ENCODE peak calls at places on chromosome 11, in four cellular contexts. One of them, this sample, is unnamed.

GRCh38 chr11:107785401-107785800 is 73.2 kb downstream of the SLC35F2 start:
- DNase-seq in upper lobe of left lung: no peak
- DNase-seq in fibroblast of mammary gland: peak
- DNase-seq in tibial nerve: no peak
- DNase-seq in this sample: no peak

GRCh38 chr11:24679686-24680318 is 182.9 kb downstream of the LUZP2 start:
- DNase-seq in upper lobe of left lung: no peak
- DNase-seq in fibroblast of mammary gland: no peak
- DNase-seq in tibial nerve: no peak
- DNase-seq in this sample: no peak

GRCh38 chr11:62195945-62196344 is 5.9 kb downstream of the SCGB1D1 start:
- DNase-seq in upper lobe of left lung: no peak
- DNase-seq in fibroblast of mammary gland: no peak
- DNase-seq in tibial nerve: no peak
- DNase-seq in this sample: no peak

GRCh38 chr11:27211370-27212127 is 151.5 kb downstream of the CCDC34 start:
- DNase-seq in upper lobe of left lung: no peak
- DNase-seq in fibroblast of mammary gland: no peak
- DNase-seq in tibial nerve: no peak
- DNase-seq in this sample: no peak

GRCh38 chr11:1152316-1153104 is 5.2 kb upstream of the MUC5AC start:
- DNase-seq in upper lobe of left lung: peak
- DNase-seq in fibroblast of mammary gland: no peak
- DNase-seq in tibial nerve: no peak
- DNase-seq in this sample: no peak

GRCh38 chr11:119710417-119710816 is 18.6 kb downstream of the NECTIN1 start:
- DNase-seq in upper lobe of left lung: no peak
- DNase-seq in fibroblast of mammary gland: no peak
- DNase-seq in tibial nerve: no peak
- DNase-seq in this sample: no peak

GRCh38 chr11:125625594-125626380 is 824 bp downstream of the CHEK1 start:
- DNase-seq in upper lobe of left lung: peak
- DNase-seq in fibroblast of mammary gland: peak
- DNase-seq in tibial nerve: peak
- DNase-seq in this sample: peak

GRCh38 chr11:110305169-110306018 is 9.0 kb upstream of the RDX start:
- DNase-seq in upper lobe of left lung: no peak
- DNase-seq in fibroblast of mammary gland: no peak
- DNase-seq in tibial nerve: no peak
- DNase-seq in this sample: no peak

GRCh38 chr11:9990221-9990973 is 303.6 kb downstream of the SBF2 start:
- DNase-seq in upper lobe of left lung: no peak
- DNase-seq in fibroblast of mammary gland: peak
- DNase-seq in tibial nerve: no peak
- DNase-seq in this sample: no peak

DNA sequence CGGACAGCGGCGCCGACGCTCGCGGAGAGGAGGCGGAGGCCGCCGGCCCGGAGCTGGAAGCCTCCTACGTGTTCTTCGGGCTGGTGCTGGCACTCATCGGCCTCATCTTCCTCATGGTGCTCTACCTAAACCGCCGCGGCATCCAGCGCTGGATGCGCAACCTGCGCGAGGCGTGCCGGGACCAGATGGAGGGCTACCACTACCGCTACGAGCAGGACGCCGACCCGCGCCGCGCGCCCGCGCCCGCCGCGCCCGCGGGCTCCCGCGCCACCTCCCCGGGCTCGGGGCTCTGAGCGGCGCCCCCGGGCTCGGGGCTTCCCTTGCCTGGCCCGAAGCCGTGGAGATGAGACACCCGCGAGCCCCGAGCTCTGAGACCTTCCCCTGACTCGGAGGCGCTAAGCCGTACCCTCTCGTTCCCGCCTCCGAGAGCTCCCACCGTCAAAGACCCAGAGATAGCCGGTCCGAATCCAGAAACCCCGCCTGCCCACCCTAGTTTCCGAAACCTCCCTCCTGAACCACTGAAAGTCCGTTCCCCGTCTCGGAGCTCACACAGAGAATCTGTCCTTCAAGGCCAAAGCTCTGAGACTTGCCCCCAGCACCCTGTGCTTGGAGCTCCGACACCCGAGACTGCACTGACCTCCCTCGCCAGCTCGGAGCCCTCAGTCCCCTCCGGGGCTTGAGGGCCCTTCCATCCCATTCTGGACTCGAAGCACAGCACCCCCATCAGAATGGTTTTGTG is 1.5 kb downstream of the TPBGL start:
- DNase-seq in upper lobe of left lung: peak
- DNase-seq in fibroblast of mammary gland: no peak
- DNase-seq in tibial nerve: no peak
- DNase-seq in this sample: no peak
- H3K4me3 ChIP-seq in upper lobe of left lung: peak
- H3K4me3 ChIP-seq in fibroblast of mammary gland: peak
- H3K4me3 ChIP-seq in tibial nerve: peak
- H3K4me3 ChIP-seq in this sample: peak

GRCh38 chr11:8307601-8308000 is 43.9 kb upstream of the LMO1 start:
- DNase-seq in upper lobe of left lung: peak
- DNase-seq in fibroblast of mammary gland: no peak
- DNase-seq in tibial nerve: no peak
- DNase-seq in this sample: no peak

GRCh38 chr11:8309311-8309710 is 45.6 kb upstream of the LMO1 start:
- DNase-seq in upper lobe of left lung: no peak
- DNase-seq in fibroblast of mammary gland: no peak
- DNase-seq in tibial nerve: no peak
- DNase-seq in this sample: no peak

GRCh38 chr11:8310743-8311298 is 47.1 kb upstream of the LMO1 start:
- DNase-seq in upper lobe of left lung: no peak
- DNase-seq in fibroblast of mammary gland: no peak
- DNase-seq in tibial nerve: no peak
- DNase-seq in this sample: no peak

GRCh38 chr11:8311366-8311765 is 47.7 kb upstream of the LMO1 start:
- DNase-seq in upper lobe of left lung: no peak
- DNase-seq in fibroblast of mammary gland: no peak
- DNase-seq in tibial nerve: no peak
- DNase-seq in this sample: no peak

DNA sequence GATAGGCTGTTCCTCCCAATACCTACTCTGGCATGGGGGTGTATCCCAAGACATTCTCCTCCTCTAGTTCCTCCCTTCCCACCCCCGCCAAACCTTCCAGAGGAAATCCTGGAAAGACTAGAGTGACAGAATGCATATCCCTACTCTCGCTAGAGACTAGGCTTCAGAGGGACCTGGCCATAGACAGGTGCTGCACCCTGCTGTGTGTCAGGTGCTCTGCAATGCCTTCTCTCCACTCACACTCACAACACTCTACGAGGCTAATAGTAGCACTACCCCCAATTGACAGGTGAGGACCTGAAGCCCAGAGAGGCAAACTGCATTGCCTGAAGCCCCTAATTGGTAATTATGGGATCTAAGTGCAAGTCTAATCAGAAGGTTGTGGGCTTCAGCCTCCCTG is 46.2 kb upstream of the LMO1 start:
- DNase-seq in upper lobe of left lung: no peak
- DNase-seq in fibroblast of mammary gland: no peak
- DNase-seq in tibial nerve: no peak
- DNase-seq in this sample: no peak
- TF ChIP-seq CTCF in upper lobe of left lung: no peak
- TF ChIP-seq CTCF in fibroblast of mammary gland: no peak
- TF ChIP-seq CTCF in tibial nerve: no peak
- TF ChIP-seq CTCF in this sample: no peak

GRCh38 chr11:65215441-65216076 is 33.8 kb downstream of the CAPN1 start:
- DNase-seq in upper lobe of left lung: peak
- DNase-seq in fibroblast of mammary gland: peak
- DNase-seq in tibial nerve: no peak
- DNase-seq in this sample: no peak

GRCh38 chr11:65216830-65217229 is 35.1 kb downstream of the CAPN1 start:
- DNase-seq in upper lobe of left lung: no peak
- DNase-seq in fibroblast of mammary gland: no peak
- DNase-seq in tibial nerve: no peak
- DNase-seq in this sample: no peak

GRCh38 chr11:65213322-65214211 is 31.8 kb downstream of the CAPN1 start:
- DNase-seq in upper lobe of left lung: peak
- DNase-seq in fibroblast of mammary gland: no peak
- DNase-seq in tibial nerve: no peak
- DNase-seq in this sample: no peak

GRCh38 chr11:65212226-65212801 is 30.6 kb downstream of the CAPN1 start:
- DNase-seq in upper lobe of left lung: no peak
- DNase-seq in fibroblast of mammary gland: no peak
- DNase-seq in tibial nerve: no peak
- DNase-seq in this sample: no peak

DNA sequence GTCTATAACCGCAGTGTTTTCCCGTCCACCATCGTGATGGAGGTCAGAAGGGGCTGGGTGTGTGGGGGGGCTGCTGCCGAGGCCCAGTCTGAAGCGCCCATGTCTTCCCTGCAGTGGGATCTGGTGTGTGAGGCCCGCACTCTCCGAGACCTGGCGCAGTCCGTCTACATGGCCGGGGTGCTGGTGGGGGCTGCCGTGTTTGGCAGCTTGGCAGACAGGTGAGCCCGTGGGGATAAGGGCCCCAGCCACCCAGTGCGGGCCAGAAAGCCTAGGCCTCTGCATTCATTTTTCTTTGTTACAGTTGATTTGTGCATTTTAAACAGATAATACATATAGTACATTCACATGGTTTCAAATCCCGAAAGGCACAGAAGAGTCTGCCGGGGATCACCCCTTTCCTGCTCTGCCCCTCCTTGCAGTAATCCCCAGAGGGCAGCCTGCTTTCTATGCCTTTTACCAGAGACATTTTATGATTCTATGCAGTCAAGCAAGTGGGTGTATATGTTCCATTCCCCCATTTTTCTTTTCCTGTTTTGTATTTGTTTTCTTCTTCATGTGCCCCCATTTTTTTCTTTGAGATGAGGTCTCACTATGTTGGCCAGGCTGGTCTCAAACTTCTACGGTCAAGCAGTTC is 32.6 kb downstream of the CAPN1 start:
- DNase-seq in upper lobe of left lung: no peak
- DNase-seq in fibroblast of mammary gland: no peak
- DNase-seq in tibial nerve: no peak
- DNase-seq in this sample: no peak
- H3K4me3 ChIP-seq in upper lobe of left lung: no peak
- H3K4me3 ChIP-seq in fibroblast of mammary gland: no peak
- H3K4me3 ChIP-seq in tibial nerve: no peak
- H3K4me3 ChIP-seq in this sample: no peak

DNA sequence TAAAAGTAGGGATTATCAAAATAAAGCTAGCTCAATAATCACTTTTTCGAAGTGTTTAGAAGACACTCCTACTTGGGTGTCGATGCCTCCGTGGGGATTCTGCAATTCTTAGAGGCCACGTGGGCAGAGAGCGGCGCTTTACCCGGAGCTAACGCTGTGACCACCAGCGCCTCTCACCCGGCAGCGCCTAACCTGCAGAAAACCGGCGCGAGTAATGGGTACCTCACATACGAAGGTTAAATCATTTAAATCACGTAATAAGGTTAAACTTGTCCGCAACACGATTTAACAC is 547 bp downstream of the TAF1D start:
- DNase-seq in upper lobe of left lung: no peak
- DNase-seq in fibroblast of mammary gland: peak
- DNase-seq in tibial nerve: peak
- DNase-seq in this sample: peak
- TF ChIP-seq CTCF in upper lobe of left lung: no peak
- TF ChIP-seq CTCF in fibroblast of mammary gland: no peak
- TF ChIP-seq CTCF in tibial nerve: no peak
- TF ChIP-seq CTCF in this sample: no peak

DNA sequence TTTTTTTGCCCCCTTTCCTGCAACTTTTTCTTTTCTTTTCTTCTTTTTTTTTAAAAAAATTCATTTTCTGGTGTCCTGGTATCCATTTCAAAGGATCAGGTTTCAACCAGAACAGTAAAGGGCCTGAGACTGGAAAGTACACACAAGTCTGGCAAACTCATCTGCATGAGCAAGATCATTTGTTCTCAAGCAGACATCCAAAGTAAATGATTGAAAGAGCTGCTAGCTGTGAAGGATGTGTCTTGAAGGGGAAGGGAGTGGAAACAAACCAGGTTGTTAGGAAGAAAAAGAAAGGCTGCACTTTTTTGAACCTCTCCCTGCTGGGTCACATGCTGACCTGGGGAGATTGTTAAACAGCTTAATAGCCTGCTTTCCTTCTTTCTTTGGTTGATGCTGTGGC is 5.3 kb downstream of the YAP1 start:
- DNase-seq in upper lobe of left lung: no peak
- DNase-seq in fibroblast of mammary gland: peak
- DNase-seq in tibial nerve: no peak
- DNase-seq in this sample: no peak
- H3K4me3 ChIP-seq in upper lobe of left lung: no peak
- H3K4me3 ChIP-seq in fibroblast of mammary gland: no peak
- H3K4me3 ChIP-seq in tibial nerve: no peak
- H3K4me3 ChIP-seq in this sample: no peak

DNA sequence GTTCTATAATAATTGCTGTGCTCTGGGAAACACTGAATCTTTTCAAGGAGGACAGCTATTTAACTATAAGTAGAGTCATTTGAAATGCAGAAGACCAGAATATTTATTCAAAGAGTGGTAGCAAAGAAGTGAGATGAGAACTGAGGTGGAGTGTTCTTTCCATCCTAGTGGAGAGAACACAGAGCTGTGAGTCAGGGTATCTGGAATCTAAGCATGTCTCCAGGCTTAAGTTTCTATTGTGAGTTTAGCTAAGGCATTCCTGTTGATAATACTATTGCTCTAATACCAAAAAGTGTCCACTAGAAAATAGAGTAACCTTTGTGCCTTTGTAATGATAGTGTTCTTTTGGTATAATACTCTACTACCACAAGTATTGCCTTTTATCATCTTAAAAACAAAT is 32.4 kb downstream of the JAM3 start:
- DNase-seq in upper lobe of left lung: no peak
- DNase-seq in fibroblast of mammary gland: peak
- DNase-seq in tibial nerve: no peak
- DNase-seq in this sample: no peak
- TF ChIP-seq CTCF in upper lobe of left lung: no peak
- TF ChIP-seq CTCF in fibroblast of mammary gland: no peak
- TF ChIP-seq CTCF in tibial nerve: no peak
- TF ChIP-seq CTCF in this sample: no peak

GRCh38 chr11:14974021-14974698 is 2.0 kb upstream of the CALCA start:
- DNase-seq in upper lobe of left lung: peak
- DNase-seq in fibroblast of mammary gland: no peak
- DNase-seq in tibial nerve: no peak
- DNase-seq in this sample: no peak
- H3K4me3 ChIP-seq in upper lobe of left lung: peak
- H3K4me3 ChIP-seq in fibroblast of mammary gland: no peak
- H3K4me3 ChIP-seq in tibial nerve: peak
- H3K4me3 ChIP-seq in this sample: peak

This sample was measured in dorsolateral prefrontal cortex.